ENCODE peak calls at places on chromosome 1, in nine cellular contexts. B is hepatocyte; Z is endodermal cell; E is DMS79 treated with DMSO at 0.1 percent for 48 hours; Q is hypothalamus; O is GM23248; X is CD4-positive, alpha-beta T cell; T is neural crest cell; V is GDM1. W is an unnamed sample.

GRCh38 chr1:29057700-29058099 is 66.0 kb downstream of the TMEM200B start:
- DNase-seq in B (no peak), Z (no peak), E (no peak), Q (no peak), O (no peak), X (no peak), T (no peak), V (no peak), W (no peak)

GRCh38 chr1:20685739-20686138 is 24.6 kb upstream of the DDOST start:
- DNase-seq in B (no peak), Z (no peak), E (no peak), Q (no peak), O (no peak), X (no peak), T (no peak), V (no peak), W (no peak)

GRCh38 chr1:225652726-225653462 is at the start of gene ENAH:
- DNase-seq in B (peak), Z (peak), E (peak), Q (peak), O (peak), X (no peak), T (peak), V (peak), W (peak)

GRCh38 chr1:245148069-245148468 is 6.7 kb upstream of the KIF26B start:
- DNase-seq in B (no peak), Z (no peak), E (no peak), Q (no peak), O (no peak), X (no peak), T (no peak), V (no peak), W (no peak)

GRCh38 chr1:88678405-88678804 is 5.7 kb upstream of the PKN2 start:
- DNase-seq in B (peak), Z (no peak), E (no peak), Q (no peak), O (no peak), X (no peak), T (no peak), V (no peak), W (no peak)

GRCh38 chr1:224042557-224043118 is 71.3 kb upstream of the FBXO28 start:
- DNase-seq in B (no peak), Z (no peak), E (no peak), Q (no peak), O (no peak), X (no peak), T (no peak), V (no peak), W (no peak)

GRCh38 chr1:242692988-242693387 is 168.5 kb upstream of the PLD5 start:
- DNase-seq in B (no peak), Z (no peak), E (no peak), Q (no peak), O (no peak), X (no peak), T (no peak), V (no peak), W (no peak)

GRCh38 chr1:230852959-230853358 is 15.4 kb downstream of the C1orf198 start:
- DNase-seq in B (no peak), Z (no peak), E (no peak), Q (no peak), O (no peak), X (no peak), T (no peak), V (no peak), W (no peak)

GRCh38 chr1:160996195-160996594 is 24.8 kb downstream of the F11R start:
- DNase-seq in B (no peak), Z (no peak), E (no peak), Q (no peak), O (peak), X (no peak), T (no peak), V (no peak), W (no peak)

GRCh38 chr1:205313681-205314308 is 7.8 kb downstream of the NUAK2 start:
- DNase-seq in B (peak), Z (peak), E (peak), Q (peak), O (no peak), X (no peak), T (peak), V (no peak), W (peak)

GRCh38 chr1:221887091-221887746 is 145.3 kb upstream of the DUSP10 start:
- DNase-seq in B (peak), Z (peak), E (no peak), Q (no peak), O (peak), X (no peak), T (no peak), V (no peak), W (no peak)

GRCh38 chr1:25864434-25864833 is 5.2 kb upstream of the AUNIP start:
- DNase-seq in B (no peak), Z (no peak), E (no peak), Q (no peak), O (no peak), X (no peak), T (no peak), V (no peak), W (no peak)

GRCh38 chr1:10820422-10820821 is 24.0 kb upstream of the CASZ1 start:
- DNase-seq in B (no peak), Z (no peak), E (no peak), Q (no peak), O (no peak), X (no peak), T (no peak), V (no peak), W (no peak)

GRCh38 chr1:39639333-39640130 is at the start of gene HEYL:
- DNase-seq in B (peak), Z (peak), E (peak), Q (no peak), O (peak), X (peak), T (peak), V (no peak), W (no peak)

GRCh38 chr1:90347366-90347765 is 352.5 kb downstream of the ZNF326 start:
- DNase-seq in B (peak), Z (no peak), E (no peak), Q (no peak), O (no peak), X (no peak), T (no peak), V (no peak), W (peak)

GRCh38 chr1:167409183-167409582 is 109.1 kb downstream of the CD247 start:
- DNase-seq in B (no peak), Z (no peak), E (no peak), Q (no peak), O (no peak), X (no peak), T (no peak), V (no peak), W (no peak)

GRCh38 chr1:10790155-10790707 is 6.2 kb downstream of the CASZ1 start:
- DNase-seq in B (no peak), Z (no peak), E (peak), Q (no peak), O (no peak), X (no peak), T (no peak), V (no peak), W (no peak)

GRCh38 chr1:206895320-206895719 is 1.9 kb upstream of the IL24 start:
- DNase-seq in B (no peak), Z (no peak), E (peak), Q (no peak), O (no peak), X (no peak), T (no peak), V (no peak), W (no peak)

GRCh38 chr1:226814751-226815496 is 55.5 kb upstream of the PSEN2 start:
- DNase-seq in B (peak), Z (no peak), E (peak), Q (peak), O (peak), X (no peak), T (no peak), V (no peak), W (no peak)

GRCh38 chr1:149844096-149844495 is 55.3 kb upstream of the BOLA1 start:
- DNase-seq in B (peak), Z (peak), E (no peak), Q (no peak), O (peak), X (no peak), T (no peak), V (no peak), W (no peak)

GRCh38 chr1:27970401-27970800 is 10.6 kb downstream of the XKR8 start:
- DNase-seq in B (no peak), Z (no peak), E (no peak), Q (no peak), O (peak), X (no peak), T (no peak), V (no peak), W (no peak)

GRCh38 chr1:234309243-234309597 is 64.0 kb upstream of the COA6 start:
- DNase-seq in B (no peak), Z (no peak), E (peak), Q (no peak), O (no peak), X (no peak), T (no peak), V (no peak), W (no peak)

GRCh38 chr1:155107309-155108283 is 20.1 kb upstream of the EFNA1 start:
- DNase-seq in B (peak), Z (no peak), E (no peak), Q (no peak), O (no peak), X (no peak), T (no peak), V (no peak), W (no peak)

GRCh38 chr1:215923129-215923824 is 356.2 kb downstream of the KCTD3 start:
- DNase-seq in B (no peak), Z (no peak), E (no peak), Q (no peak), O (no peak), X (no peak), T (no peak), V (no peak), W (no peak)

GRCh38 chr1:19427087-19427781 is 58.1 kb downstream of the CAPZB start:
- DNase-seq in B (peak), Z (no peak), E (no peak), Q (no peak), O (peak), X (no peak), T (no peak), V (no peak), W (no peak)

GRCh38 chr1:90761156-90761555 is 44.1 kb upstream of the BARHL2 start:
- DNase-seq in B (no peak), Z (peak), E (no peak), Q (no peak), O (no peak), X (no peak), T (no peak), V (no peak), W (no peak)

GRCh38 chr1:31677401-31677800 is 26.4 kb downstream of the COL16A1 start:
- DNase-seq in B (no peak), Z (no peak), E (no peak), Q (no peak), O (no peak), X (no peak), T (no peak), V (no peak), W (no peak)

GRCh38 chr1:84598846-84599741 is 24.9 kb upstream of the CTBS start:
- DNase-seq in B (no peak), Z (no peak), E (no peak), Q (no peak), O (peak), X (no peak), T (no peak), V (no peak), W (no peak)

W was measured in midbrain.